ENCODE peak calls at places on chromosomes 3 and 15, in eight cellular contexts. O, P, H, T, M, G, W and E are unnamed samples.

GRCh38 chr3:22371592-22372291 is 620.7 kb upstream of the ZNF385D start:
- DNase-seq in O (no peak), P (no peak), H (peak), T (no peak), M (no peak), G (no peak), W (no peak), E (no peak)

GRCh38 chr3:172688588-172688987 is 22.3 kb downstream of the NCEH1 start:
- DNase-seq in O (no peak), P (no peak), H (no peak), T (no peak), M (no peak), G (no peak), W (no peak), E (no peak)

GRCh38 chr3:154780263-154780662 is 299.9 kb upstream of the MME start:
- DNase-seq in O (no peak), P (no peak), H (no peak), T (no peak), M (no peak), G (no peak), W (no peak), E (no peak)

GRCh38 chr3:36212291-36212690 is 168.0 kb upstream of the STAC start:
- DNase-seq in O (no peak), P (no peak), H (no peak), T (no peak), M (no peak), G (peak), W (no peak), E (no peak)

GRCh38 chr3:12253944-12254343 is 34.9 kb upstream of the PPARG start:
- DNase-seq in O (no peak), P (no peak), H (no peak), T (no peak), M (no peak), G (no peak), W (no peak), E (no peak)

GRCh38 chr3:58175429-58176184 is 35.2 kb downstream of the DNASE1L3 start:
- DNase-seq in O (no peak), P (no peak), H (no peak), T (no peak), M (no peak), G (no peak), W (no peak), E (no peak)

GRCh38 chr3:33681667-33682066 is 36.4 kb downstream of the CLASP2 start:
- DNase-seq in O (no peak), P (no peak), H (no peak), T (no peak), M (no peak), G (no peak), W (no peak), E (no peak)

GRCh38 chr15:77228831-77229230 is 157.9 kb upstream of the TSPAN3 start:
- DNase-seq in O (no peak), P (no peak), H (no peak), T (no peak), M (no peak), G (no peak), W (no peak), E (no peak)

GRCh38 chr3:120524171-120524923 is 71.8 kb upstream of the NDUFB4 start:
- DNase-seq in O (no peak), P (no peak), H (no peak), T (no peak), M (no peak), G (peak), W (no peak), E (no peak)

GRCh38 chr15:33278816-33279612 is 31.8 kb upstream of the RYR3 start:
- DNase-seq in O (no peak), P (peak), H (no peak), T (no peak), M (no peak), G (peak), W (no peak), E (peak)

GRCh38 chr15:81888748-81889479 is 156.9 kb downstream of the MEX3B start:
- DNase-seq in O (no peak), P (peak), H (no peak), T (no peak), M (no peak), G (no peak), W (no peak), E (no peak)

GRCh38 chr3:104596551-104596950 is 770.2 kb upstream of the ALCAM start:
- DNase-seq in O (no peak), P (no peak), H (no peak), T (no peak), M (no peak), G (peak), W (peak), E (no peak)

GRCh38 chr3:100492059-100492809 is at the start of gene TMEM45A:
- DNase-seq in O (peak), P (peak), H (peak), T (peak), M (peak), G (peak), W (peak), E (peak)

GRCh38 chr15:65870889-65871533 is 1.7 kb downstream of the RAB11A start:
- DNase-seq in O (no peak), P (no peak), H (no peak), T (no peak), M (no peak), G (no peak), W (peak), E (no peak)

GRCh38 chr3:49872801-49873281 is 3.1 kb upstream of the CAMKV start:
- DNase-seq in O (no peak), P (no peak), H (no peak), T (peak), M (no peak), G (no peak), W (no peak), E (no peak)

GRCh38 chr3:30186741-30187219 is 419.6 kb upstream of the TGFBR2 start:
- DNase-seq in O (no peak), P (no peak), H (no peak), T (no peak), M (no peak), G (no peak), W (no peak), E (no peak)

GRCh38 chr3:177561769-177562360 is 364.6 kb upstream of the TBL1XR1 start:
- DNase-seq in O (no peak), P (no peak), H (peak), T (no peak), M (no peak), G (no peak), W (peak), E (no peak)

GRCh38 chr15:39061952-39062464 is 497.4 kb upstream of the RASGRP1 start:
- DNase-seq in O (no peak), P (no peak), H (no peak), T (no peak), M (no peak), G (no peak), W (no peak), E (no peak)

GRCh38 chr15:70710714-70711113 is 52.6 kb downstream of the UACA start:
- DNase-seq in O (no peak), P (no peak), H (no peak), T (no peak), M (no peak), G (no peak), W (no peak), E (no peak)

GRCh38 chr3:128012050-128012449 is 40.2 kb upstream of the SEC61A1 start:
- DNase-seq in O (no peak), P (no peak), H (no peak), T (no peak), M (no peak), G (no peak), W (no peak), E (no peak)